ENCODE peak calls at places on chromosomes 3 and 15, in four cellular contexts. P is activated effector memory CD4-positive, alpha-beta T cell treated with Interleukin-2 at 50 U/mL for 16 hours; I is ovary; L is NCI-H774. D is an unnamed sample.

GRCh38 chr3:71421820-71422566 is 161.5 kb downstream of the FOXP1 start:
- DNase-seq in P (no peak), I (no peak), L (no peak), D (no peak)

GRCh38 chr15:76954744-76955143 is 23.2 kb downstream of the RCN2 start:
- DNase-seq in P (no peak), I (no peak), L (peak; percentile 7), D (no peak)

GRCh38 chr15:72271895-72272212 is 500 bp downstream of the PARP6 start:
- DNase-seq in P (no peak), I (no peak), L (no peak), D (no peak)

GRCh38 chr3:170078620-170079281 is 41.0 kb downstream of the GPR160 start:
- DNase-seq in P (no peak), I (no peak), L (no peak), D (no peak)

GRCh38 chr3:143465638-143466037 is 346.1 kb downstream of the CHST2 start:
- DNase-seq in P (no peak), I (no peak), L (no peak), D (no peak)

GRCh38 chr15:39594056-39594763 is 13.3 kb downstream of the THBS1 start:
- DNase-seq in P (peak; percentile 29), I (no peak), L (no peak), D (no peak)

GRCh38 chr3:156795890-156796451 is 30.2 kb upstream of the LEKR1 start:
- DNase-seq in P (no peak), I (no peak), L (no peak), D (no peak)

GRCh38 chr3:144265527-144266100 is 294.0 kb downstream of the DIPK2A start:
- DNase-seq in P (no peak), I (no peak), L (no peak), D (no peak)

GRCh38 chr3:128476659-128477058 is 10.0 kb upstream of the DNAJB8 start:
- DNase-seq in P (no peak), I (no peak), L (no peak), D (no peak)

GRCh38 chr3:11610044-11610671 is 33.6 kb downstream of the VGLL4 start:
- DNase-seq in P (no peak), I (no peak), L (no peak), D (no peak)

GRCh38 chr3:27976933-27977332 is 254.8 kb upstream of the EOMES start:
- DNase-seq in P (no peak), I (no peak), L (no peak), D (no peak)

GRCh38 chr3:188106898-188107684 is 46.9 kb upstream of the LPP start:
- DNase-seq in P (no peak), I (no peak), L (no peak), D (no peak)

GRCh38 chr3:9884555-9885165 is 4.6 kb upstream of the CIDEC start:
- DNase-seq in P (no peak), I (no peak), L (no peak), D (no peak)

GRCh38 chr3:111252795-111253194 is 181.2 kb downstream of the NECTIN3 start:
- DNase-seq in P (no peak), I (no peak), L (no peak), D (no peak)

GRCh38 chr3:107206141-107206540 is 171.1 kb upstream of the CCDC54 start:
- DNase-seq in P (no peak), I (no peak), L (no peak), D (no peak)

GRCh38 chr15:31399544-31400171 is 73.0 kb downstream of the KLF13 start:
- DNase-seq in P (no peak), I (peak; percentile 43), L (no peak), D (no peak)

GRCh38 chr3:115760722-115761121 is 137.4 kb downstream of the GAP43 start:
- DNase-seq in P (no peak), I (no peak), L (no peak), D (no peak)

GRCh38 chr3:191901746-191902145 is 440.8 kb downstream of the PYDC2 start:
- DNase-seq in P (no peak), I (no peak), L (no peak), D (no peak)

GRCh38 chr15:91289324-91289723 is 189.3 kb downstream of the SV2B start:
- DNase-seq in P (no peak), I (no peak), L (no peak), D (no peak)

GRCh38 chr3:38348903-38349302 is 2.3 kb downstream of the XYLB start:
- DNase-seq in P (no peak), I (no peak), L (no peak), D (no peak)

GRCh38 chr3:152197451-152197850 is 71.3 kb upstream of the MBNL1 start:
- DNase-seq in P (no peak), I (no peak), L (no peak), D (no peak)

GRCh38 chr3:16770021-16770420 is 114.7 kb upstream of the PLCL2 start:
- DNase-seq in P (no peak), I (no peak), L (no peak), D (no peak)

GRCh38 chr3:78204977-78205376 is 1165.1 kb downstream of the ROBO2 start:
- DNase-seq in P (no peak), I (no peak), L (no peak), D (no peak)

GRCh38 chr15:101808201-101808600 is 3.8 kb upstream of the OR4F15 start:
- DNase-seq in P (no peak), I (no peak), L (no peak), D (no peak)

GRCh38 chr15:66704019-66704782 is 2.2 kb downstream of the SMAD6 start:
- DNase-seq in P (no peak), I (no peak), L (no peak), D (no peak)

GRCh38 chr3:171284308-171285075 is 175.7 kb downstream of the TNIK start:
- DNase-seq in P (no peak), I (no peak), L (no peak), D (no peak)

GRCh38 chr3:194212869-194213320 is 76.9 kb downstream of the HES1 start:
- DNase-seq in P (no peak), I (no peak), L (peak; percentile 59), D (no peak)

GRCh38 chr3:48596157-48596556 is 1.0 kb upstream of the COL7A1 start:
- DNase-seq in P (no peak), I (no peak), L (no peak), D (no peak)

GRCh38 chr3:5197022-5197421 is 9.5 kb downstream of the EDEM1 start:
- DNase-seq in P (no peak), I (no peak), L (no peak), D (no peak)

GRCh38 chr3:32340039-32340438 is 51.6 kb upstream of the CMTM7 start:
- DNase-seq in P (peak; percentile 9), I (no peak), L (no peak), D (no peak)

GRCh38 chr3:42804831-42805821 is 836 bp upstream of the HIGD1A start:
- DNase-seq in P (no peak), I (peak; percentile 51), L (no peak), D (no peak)

GRCh38 chr3:45010718-45011355 is 15.3 kb upstream of the CLEC3B start:
- DNase-seq in P (no peak), I (no peak), L (no peak), D (no peak)

GRCh38 chr15:37098468-37099320 is 1.7 kb downstream of the MEIS2 start:
- DNase-seq in P (no peak), I (peak; percentile 74), L (peak; percentile 30), D (no peak)

GRCh38 chr3:118526758-118527526 is 507.7 kb downstream of the IGSF11 start:
- DNase-seq in P (no peak), I (no peak), L (no peak), D (no peak)

GRCh38 chr15:101543926-101544490 is 54.5 kb upstream of the PCSK6 start:
- DNase-seq in P (no peak), I (no peak), L (no peak), D (peak; percentile 71)

GRCh38 chr3:47431225-47431624 is 44.5 kb downstream of the SCAP start:
- DNase-seq in P (no peak), I (no peak), L (no peak), D (no peak)

GRCh38 chr3:56076746-56077145 is 391.5 kb downstream of the ERC2 start:
- DNase-seq in P (no peak), I (no peak), L (no peak), D (no peak)